ENCODE peak calls at places on chromosomes 6 and 20, in seven cellular contexts. One of them, this sample, is unnamed.

GRCh38 chr20:6767536-6768227 is at the start of gene BMP2:
- DNase-seq in SK-N-SH: peak
- DNase-seq in hepatocyte: peak
- DNase-seq in neural progenitor cell: peak
- DNase-seq in GM23248: peak
- DNase-seq in PC-3: peak
- DNase-seq in HCT116: no peak
- DNase-seq in this sample: peak

GRCh38 chr6:80436663-80437062 is 330.2 kb downstream of the BCKDHB start:
- DNase-seq in SK-N-SH: no peak
- DNase-seq in hepatocyte: no peak
- DNase-seq in neural progenitor cell: no peak
- DNase-seq in GM23248: no peak
- DNase-seq in PC-3: no peak
- DNase-seq in HCT116: no peak
- DNase-seq in this sample: no peak

GRCh38 chr6:109807881-109808280 is 116.8 kb downstream of the FIG4 start:
- DNase-seq in SK-N-SH: no peak
- DNase-seq in hepatocyte: no peak
- DNase-seq in neural progenitor cell: no peak
- DNase-seq in GM23248: no peak
- DNase-seq in PC-3: no peak
- DNase-seq in HCT116: no peak
- DNase-seq in this sample: no peak

GRCh38 chr20:58893355-58894151 is 41.0 kb downstream of the GNAS start:
- DNase-seq in SK-N-SH: no peak
- DNase-seq in hepatocyte: no peak
- DNase-seq in neural progenitor cell: no peak
- DNase-seq in GM23248: peak
- DNase-seq in PC-3: no peak
- DNase-seq in HCT116: no peak
- DNase-seq in this sample: no peak

GRCh38 chr6:136137008-136137689 is 113.0 kb downstream of the MTFR2 start:
- DNase-seq in SK-N-SH: no peak
- DNase-seq in hepatocyte: no peak
- DNase-seq in neural progenitor cell: no peak
- DNase-seq in GM23248: peak
- DNase-seq in PC-3: peak
- DNase-seq in HCT116: peak
- DNase-seq in this sample: no peak

GRCh38 chr20:23159256-23159922 is 73.3 kb upstream of the CD93 start:
- DNase-seq in SK-N-SH: no peak
- DNase-seq in hepatocyte: no peak
- DNase-seq in neural progenitor cell: no peak
- DNase-seq in GM23248: no peak
- DNase-seq in PC-3: no peak
- DNase-seq in HCT116: no peak
- DNase-seq in this sample: no peak

GRCh38 chr20:38842017-38842416 is 36.5 kb downstream of the PPP1R16B start:
- DNase-seq in SK-N-SH: no peak
- DNase-seq in hepatocyte: no peak
- DNase-seq in neural progenitor cell: no peak
- DNase-seq in GM23248: no peak
- DNase-seq in PC-3: no peak
- DNase-seq in HCT116: no peak
- DNase-seq in this sample: no peak

GRCh38 chr6:80523029-80523428 is 416.6 kb downstream of the BCKDHB start:
- DNase-seq in SK-N-SH: no peak
- DNase-seq in hepatocyte: no peak
- DNase-seq in neural progenitor cell: no peak
- DNase-seq in GM23248: no peak
- DNase-seq in PC-3: no peak
- DNase-seq in HCT116: no peak
- DNase-seq in this sample: no peak

GRCh38 chr6:162181741-162182401 is 545.7 kb downstream of the PRKN start:
- DNase-seq in SK-N-SH: no peak
- DNase-seq in hepatocyte: no peak
- DNase-seq in neural progenitor cell: no peak
- DNase-seq in GM23248: peak
- DNase-seq in PC-3: no peak
- DNase-seq in HCT116: no peak
- DNase-seq in this sample: no peak

GRCh38 chr6:169795196-169795595 is 43.8 kb downstream of the ERMARD start:
- DNase-seq in SK-N-SH: no peak
- DNase-seq in hepatocyte: no peak
- DNase-seq in neural progenitor cell: no peak
- DNase-seq in GM23248: no peak
- DNase-seq in PC-3: no peak
- DNase-seq in HCT116: no peak
- DNase-seq in this sample: no peak

GRCh38 chr6:142842423-142843261 is 102.3 kb downstream of the HIVEP2 start:
- DNase-seq in SK-N-SH: peak
- DNase-seq in hepatocyte: no peak
- DNase-seq in neural progenitor cell: no peak
- DNase-seq in GM23248: peak
- DNase-seq in PC-3: peak
- DNase-seq in HCT116: no peak
- DNase-seq in this sample: no peak

GRCh38 chr6:131382646-131383045 is 190.4 kb upstream of the ARG1 start:
- DNase-seq in SK-N-SH: no peak
- DNase-seq in hepatocyte: no peak
- DNase-seq in neural progenitor cell: no peak
- DNase-seq in GM23248: no peak
- DNase-seq in PC-3: no peak
- DNase-seq in HCT116: no peak
- DNase-seq in this sample: no peak

GRCh38 chr20:47318596-47319516 is 37.6 kb downstream of the ZMYND8 start:
- DNase-seq in SK-N-SH: peak
- DNase-seq in hepatocyte: peak
- DNase-seq in neural progenitor cell: peak
- DNase-seq in GM23248: peak
- DNase-seq in PC-3: peak
- DNase-seq in HCT116: no peak
- DNase-seq in this sample: peak

GRCh38 chr6:16441262-16441661 is 202.9 kb downstream of the GMPR start:
- DNase-seq in SK-N-SH: no peak
- DNase-seq in hepatocyte: no peak
- DNase-seq in neural progenitor cell: no peak
- DNase-seq in GM23248: no peak
- DNase-seq in PC-3: no peak
- DNase-seq in HCT116: no peak
- DNase-seq in this sample: no peak

GRCh38 chr6:159256128-159256527 is 86.9 kb downstream of the FNDC1 start:
- DNase-seq in SK-N-SH: no peak
- DNase-seq in hepatocyte: no peak
- DNase-seq in neural progenitor cell: no peak
- DNase-seq in GM23248: no peak
- DNase-seq in PC-3: no peak
- DNase-seq in HCT116: no peak
- DNase-seq in this sample: no peak

GRCh38 chr6:159255434-159255951 is 86.3 kb downstream of the FNDC1 start:
- DNase-seq in SK-N-SH: no peak
- DNase-seq in hepatocyte: no peak
- DNase-seq in neural progenitor cell: no peak
- DNase-seq in GM23248: no peak
- DNase-seq in PC-3: no peak
- DNase-seq in HCT116: no peak
- DNase-seq in this sample: no peak

GRCh38 chr6:159254186-159254585 is 85.0 kb downstream of the FNDC1 start:
- DNase-seq in SK-N-SH: no peak
- DNase-seq in hepatocyte: no peak
- DNase-seq in neural progenitor cell: no peak
- DNase-seq in GM23248: peak
- DNase-seq in PC-3: no peak
- DNase-seq in HCT116: no peak
- DNase-seq in this sample: no peak

GRCh38 chr6:159259726-159260125 is 90.5 kb downstream of the FNDC1 start:
- DNase-seq in SK-N-SH: no peak
- DNase-seq in hepatocyte: no peak
- DNase-seq in neural progenitor cell: no peak
- DNase-seq in GM23248: peak
- DNase-seq in PC-3: no peak
- DNase-seq in HCT116: no peak
- DNase-seq in this sample: no peak

GRCh38 chr6:159257846-159258245 is 88.6 kb downstream of the FNDC1 start:
- DNase-seq in SK-N-SH: no peak
- DNase-seq in hepatocyte: no peak
- DNase-seq in neural progenitor cell: no peak
- DNase-seq in GM23248: peak
- DNase-seq in PC-3: no peak
- DNase-seq in HCT116: no peak
- DNase-seq in this sample: no peak
- TF ChIP-seq EZH2phosphoT487 in SK-N-SH: no peak
- TF ChIP-seq EZH2phosphoT487 in hepatocyte: no peak
- TF ChIP-seq EZH2phosphoT487 in neural progenitor cell: no peak
- TF ChIP-seq EZH2phosphoT487 in GM23248: no peak
- TF ChIP-seq EZH2phosphoT487 in PC-3: no peak
- TF ChIP-seq EZH2phosphoT487 in HCT116: no peak
- TF ChIP-seq EZH2phosphoT487 in this sample: no peak

DNA sequence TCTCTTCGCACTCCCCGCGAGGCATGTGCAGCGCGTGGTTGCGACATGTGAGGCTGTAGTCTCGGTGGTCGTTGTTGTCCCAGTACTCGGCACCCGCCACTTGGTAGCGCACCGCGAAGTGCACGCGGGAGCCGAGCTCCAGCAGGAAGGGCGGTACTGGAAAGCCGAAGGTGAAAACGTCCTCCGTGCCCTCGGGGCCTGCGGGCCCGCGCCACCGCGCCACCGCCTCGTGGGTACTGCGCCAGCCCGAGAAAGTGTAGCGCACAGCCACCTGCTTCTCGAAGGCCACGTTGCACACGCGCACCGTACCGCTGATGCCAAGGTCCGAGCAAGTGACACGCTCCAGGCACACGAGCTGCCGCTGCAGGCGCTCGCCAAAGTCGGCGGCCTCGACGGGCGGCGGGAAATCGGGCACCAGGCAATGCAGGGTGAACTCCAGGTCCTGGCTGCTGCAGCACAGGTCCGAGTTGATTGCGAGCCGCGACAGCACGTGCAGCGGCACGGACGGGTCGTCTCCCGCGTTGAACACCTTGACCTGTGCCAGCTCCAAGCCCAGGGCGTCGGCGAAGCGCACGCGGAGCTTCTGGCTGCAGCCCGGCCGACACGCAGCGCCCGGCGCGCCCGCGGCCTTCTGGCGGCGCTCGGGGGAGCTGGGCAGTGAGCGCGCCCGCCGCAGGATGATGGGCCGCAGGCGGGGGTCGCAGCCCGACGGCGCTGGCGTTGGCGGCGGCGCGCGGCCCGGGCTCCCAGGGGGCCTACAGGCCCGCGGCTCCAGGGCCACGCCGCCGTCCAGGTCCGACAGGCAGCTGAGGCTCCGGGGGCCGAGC is 840 bp downstream of the PPP1R3D start:
- DNase-seq in SK-N-SH: no peak
- DNase-seq in hepatocyte: peak
- DNase-seq in neural progenitor cell: peak
- DNase-seq in GM23248: no peak
- DNase-seq in PC-3: peak
- DNase-seq in HCT116: no peak
- DNase-seq in this sample: peak
- TF ChIP-seq EZH2phosphoT487 in SK-N-SH: no peak
- TF ChIP-seq EZH2phosphoT487 in hepatocyte: no peak
- TF ChIP-seq EZH2phosphoT487 in neural progenitor cell: no peak
- TF ChIP-seq EZH2phosphoT487 in GM23248: no peak
- TF ChIP-seq EZH2phosphoT487 in PC-3: no peak
- TF ChIP-seq EZH2phosphoT487 in HCT116: no peak
- TF ChIP-seq EZH2phosphoT487 in this sample: no peak

DNA sequence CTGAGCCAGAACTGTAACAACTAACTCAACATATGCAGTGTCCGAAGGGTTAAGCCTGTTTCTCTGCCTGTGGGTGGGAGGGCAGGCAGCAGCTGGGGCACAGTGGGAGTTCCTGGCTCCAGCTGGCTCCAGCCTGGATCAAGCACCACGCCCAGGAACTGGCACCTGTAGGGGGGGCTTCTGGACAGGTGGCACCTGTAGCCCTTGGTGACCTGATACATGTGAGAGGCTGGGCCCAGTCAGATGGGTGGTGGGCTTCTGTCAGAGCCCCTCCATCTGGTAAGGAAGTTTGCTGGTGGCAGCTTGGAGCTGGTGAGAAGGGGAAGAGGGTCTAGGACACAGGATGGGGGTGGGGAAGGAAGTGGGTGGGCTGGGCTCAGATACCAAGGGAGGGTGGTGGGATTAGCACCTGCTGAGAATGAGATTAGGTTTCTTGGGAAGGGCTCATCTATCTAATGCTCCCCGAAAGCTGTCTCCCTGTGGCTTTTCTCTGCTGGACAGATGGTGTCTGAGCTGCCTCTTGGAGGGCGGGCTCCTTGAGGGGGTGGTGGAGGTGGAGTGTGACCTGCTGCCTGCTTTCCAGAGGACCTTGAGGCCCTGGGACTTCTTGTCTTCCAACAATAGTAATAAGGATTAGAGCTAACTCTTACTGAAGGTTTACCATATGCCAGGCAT is 28.5 kb downstream of the BCL2L1 start:
- DNase-seq in SK-N-SH: no peak
- DNase-seq in hepatocyte: no peak
- DNase-seq in neural progenitor cell: peak
- DNase-seq in GM23248: no peak
- DNase-seq in PC-3: peak
- DNase-seq in HCT116: no peak
- DNase-seq in this sample: peak
- TF ChIP-seq EZH2phosphoT487 in SK-N-SH: no peak
- TF ChIP-seq EZH2phosphoT487 in hepatocyte: no peak
- TF ChIP-seq EZH2phosphoT487 in neural progenitor cell: no peak
- TF ChIP-seq EZH2phosphoT487 in GM23248: no peak
- TF ChIP-seq EZH2phosphoT487 in PC-3: no peak
- TF ChIP-seq EZH2phosphoT487 in HCT116: no peak
- TF ChIP-seq EZH2phosphoT487 in this sample: no peak

GRCh38 chr6:99514089-99514488 is 1.1 kb downstream of the USP45 start:
- DNase-seq in SK-N-SH: peak
- DNase-seq in hepatocyte: no peak
- DNase-seq in neural progenitor cell: peak
- DNase-seq in GM23248: peak
- DNase-seq in PC-3: no peak
- DNase-seq in HCT116: no peak
- DNase-seq in this sample: peak
- TF ChIP-seq EZH2phosphoT487 in SK-N-SH: no peak
- TF ChIP-seq EZH2phosphoT487 in hepatocyte: no peak
- TF ChIP-seq EZH2phosphoT487 in neural progenitor cell: no peak
- TF ChIP-seq EZH2phosphoT487 in GM23248: no peak
- TF ChIP-seq EZH2phosphoT487 in PC-3: no peak
- TF ChIP-seq EZH2phosphoT487 in HCT116: no peak
- TF ChIP-seq EZH2phosphoT487 in this sample: no peak

This sample was measured in GM23338.